ENCODE peak calls at places on chromosomes 13 and 19, in six cellular contexts. F is fibroblast of lung, T is GM12878, W is GM23338, R is A549, Q is HCT116. Y is an unnamed sample.

GRCh38 chr19:3056454-3057016 is 5.8 kb downstream of the TLE5 start:
- DNase-seq in Q (no peak), R (peak), T (no peak), W (no peak), F (no peak), Y (peak)

GRCh38 chr19:17255150-17255621 is 9.4 kb downstream of the USHBP1 start:
- DNase-seq in T (no peak), Q (no peak), R (no peak), W (peak), F (no peak), Y (no peak)

GRCh38 chr13:109288151-109288709 is 498.2 kb downstream of the IRS2 start:
- DNase-seq in W (no peak), F (peak), T (no peak), R (no peak), Q (no peak), Y (no peak)

GRCh38 chr19:8253678-8254077 is 44.5 kb downstream of the CERS4 start:
- DNase-seq in T (no peak), R (no peak), W (no peak), F (no peak), Q (no peak), Y (no peak)

GRCh38 chr13:34967851-34968562 is 25.9 kb downstream of the NBEA start:
- DNase-seq in R (no peak), T (no peak), W (no peak), Q (no peak), F (no peak), Y (no peak)

GRCh38 chr13:30042272-30042671 is 191.9 kb upstream of the UBL3 start:
- DNase-seq in R (no peak), F (no peak), Q (no peak), T (no peak), W (no peak), Y (no peak)

GRCh38 chr19:10431254-10431942 is 11.1 kb downstream of the PDE4A start:
- DNase-seq in Q (no peak), W (peak), T (peak), R (no peak), F (no peak), Y (no peak)

GRCh38 chr13:101916108-101916757 is 463.8 kb downstream of the ITGBL1 start:
- DNase-seq in Q (no peak), F (peak), W (peak), T (no peak), R (peak), Y (peak)

GRCh38 chr13:112071011-112071901 is 4.3 kb downstream of the SOX1 start:
- DNase-seq in W (no peak), F (no peak), R (no peak), T (no peak), Q (no peak), Y (peak)

GRCh38 chr19:21705393-21705792 is 62.0 kb downstream of the ZNF100 start:
- DNase-seq in T (no peak), F (no peak), Q (no peak), W (peak), R (no peak), Y (no peak)

GRCh38 chr19:17989425-17990094 is 18.4 kb upstream of the ARRDC2 start:
- DNase-seq in T (no peak), F (no peak), R (no peak), Q (no peak), W (no peak), Y (no peak)

GRCh38 chr13:49731766-49732165 is 40.5 kb upstream of the EBPL start:
- DNase-seq in T (no peak), Q (no peak), R (no peak), W (no peak), F (peak), Y (no peak)

GRCh38 chr13:72890546-72890945 is 108.6 kb downstream of the PIBF1 start:
- DNase-seq in R (no peak), W (no peak), Q (no peak), T (no peak), F (no peak), Y (no peak)

GRCh38 chr19:19865750-19866598 is at the start of gene ZNF253:
- DNase-seq in R (peak), W (peak), Q (no peak), T (peak), F (peak), Y (peak)

GRCh38 chr13:44044544-44045178 is 165.0 kb downstream of the LACC1 start:
- DNase-seq in Q (no peak), R (peak), W (no peak), F (no peak), T (no peak), Y (no peak)

GRCh38 chr19:2477732-2478191 is 1.8 kb downstream of the GADD45B start:
- DNase-seq in T (no peak), Q (no peak), F (peak), R (peak), W (no peak), Y (no peak)

GRCh38 chr13:25988655-25989054 is 63.2 kb downstream of the SHISA2 start:
- DNase-seq in T (no peak), W (no peak), R (no peak), F (no peak), Q (no peak), Y (no peak)

GRCh38 chr13:43119206-43119605 is 95.8 kb downstream of the DNAJC15 start:
- DNase-seq in R (no peak), F (no peak), T (no peak), W (no peak), Q (no peak), Y (no peak)

GRCh38 chr13:80341771-80342271 is 895 bp upstream of the SPRY2 start:
- DNase-seq in R (peak), T (no peak), Q (no peak), F (peak), W (peak), Y (peak)

GRCh38 chr19:31372245-31372781 is 23.1 kb upstream of the TSHZ3 start:
- DNase-seq in T (no peak), F (no peak), R (no peak), Q (no peak), W (no peak), Y (no peak)

GRCh38 chr19:46915386-46915785 is 54.6 kb downstream of the ARHGAP35 start:
- DNase-seq in Q (no peak), W (no peak), F (no peak), R (no peak), T (no peak), Y (no peak)

GRCh38 chr13:112638157-112638750 is 50.3 kb upstream of the TUBGCP3 start:
- DNase-seq in W (no peak), Q (no peak), F (no peak), T (no peak), R (no peak), Y (no peak)

GRCh38 chr19:7492142-7493055 is 3.6 kb upstream of the PEX11G start:
- DNase-seq in Q (no peak), R (no peak), T (no peak), W (no peak), F (no peak), Y (no peak)

GRCh38 chr13:95317037-95317989 is 16.1 kb upstream of the ABCC4 start:
- DNase-seq in R (no peak), Q (no peak), W (no peak), T (no peak), F (peak), Y (no peak)

GRCh38 chr19:34475026-34475974 is 6.3 kb upstream of the WTIP start:
- DNase-seq in W (no peak), T (no peak), R (peak), Q (no peak), F (peak), Y (no peak)

DNA sequence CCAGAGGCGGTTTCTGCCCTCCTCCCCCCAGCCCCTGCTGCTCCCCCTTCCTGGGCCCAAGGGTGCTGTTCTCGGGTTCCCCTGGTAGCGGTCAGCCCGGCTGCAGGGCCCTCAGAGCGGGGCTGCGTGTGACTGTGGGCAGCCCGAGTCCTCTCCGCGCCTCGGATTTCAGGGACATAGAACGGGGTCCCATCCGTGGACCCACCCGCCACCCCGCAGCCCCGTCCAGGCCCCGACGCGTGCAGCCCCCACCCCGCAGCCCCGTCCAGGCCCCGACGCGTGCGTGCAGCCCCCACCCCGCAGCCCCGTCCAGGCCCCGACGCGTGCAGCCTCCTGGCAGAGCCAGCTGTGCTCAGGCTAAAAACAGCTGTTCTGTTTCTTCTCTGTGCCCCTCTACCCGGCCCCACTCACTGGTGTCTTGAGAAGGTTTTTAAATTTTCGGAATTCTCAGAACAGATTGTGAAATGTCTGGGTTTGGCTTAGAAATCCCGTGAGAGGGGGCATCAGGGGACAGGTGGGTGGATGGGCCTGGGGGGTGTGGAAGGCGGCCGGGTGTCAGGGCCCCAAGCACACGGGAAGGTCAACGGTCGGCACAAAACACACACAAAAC is 5.5 kb upstream of the PRTN3 start:
- DNase-seq in T (no peak), Q (no peak), R (no peak), W (no peak), F (peak), Y (no peak)
- H3K4me2 ChIP-seq in T (no peak), Q (no peak), R (no peak), W (no peak), F (no peak), Y (no peak)

GRCh38 chr13:31322702-31323101 is 122.9 kb downstream of the B3GLCT start:
- DNase-seq in T (no peak), Q (no peak), F (no peak), W (no peak), R (no peak), Y (no peak)

GRCh38 chr13:31321457-31321856 is 121.7 kb downstream of the B3GLCT start:
- DNase-seq in Q (no peak), T (no peak), R (no peak), F (no peak), W (no peak), Y (no peak)

GRCh38 chr13:31320946-31321345 is 121.2 kb downstream of the B3GLCT start:
- DNase-seq in W (no peak), F (no peak), T (no peak), R (no peak), Q (no peak), Y (no peak)

GRCh38 chr13:31327157-31327556 is 127.4 kb downstream of the B3GLCT start:
- DNase-seq in R (no peak), Q (no peak), W (no peak), F (no peak), T (no peak), Y (no peak)

DNA sequence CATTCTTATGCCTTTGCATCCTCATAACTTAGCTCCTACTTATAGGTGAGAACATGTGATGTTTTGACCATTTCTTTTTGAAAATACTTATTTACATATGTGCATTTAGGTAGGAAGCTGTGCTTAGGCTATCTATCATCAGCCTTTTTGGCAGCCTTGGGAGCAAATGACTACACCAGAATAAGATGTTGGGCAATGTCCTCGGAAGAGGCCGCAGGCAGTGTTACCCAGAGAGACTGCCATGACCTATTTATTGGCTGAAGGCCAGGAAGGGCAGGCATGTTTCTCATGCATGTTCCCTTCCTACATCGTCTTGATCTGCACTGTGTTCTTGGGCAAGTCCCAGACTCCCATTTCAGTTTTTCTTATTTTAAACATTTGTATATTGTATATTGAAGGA is 122.2 kb downstream of the B3GLCT start:
- DNase-seq in Q (no peak), T (no peak), F (peak), R (no peak), W (no peak), Y (no peak)
- H3K4me2 ChIP-seq in Q (no peak), T (no peak), F (no peak), R (no peak), W (no peak), Y (no peak)

DNA sequence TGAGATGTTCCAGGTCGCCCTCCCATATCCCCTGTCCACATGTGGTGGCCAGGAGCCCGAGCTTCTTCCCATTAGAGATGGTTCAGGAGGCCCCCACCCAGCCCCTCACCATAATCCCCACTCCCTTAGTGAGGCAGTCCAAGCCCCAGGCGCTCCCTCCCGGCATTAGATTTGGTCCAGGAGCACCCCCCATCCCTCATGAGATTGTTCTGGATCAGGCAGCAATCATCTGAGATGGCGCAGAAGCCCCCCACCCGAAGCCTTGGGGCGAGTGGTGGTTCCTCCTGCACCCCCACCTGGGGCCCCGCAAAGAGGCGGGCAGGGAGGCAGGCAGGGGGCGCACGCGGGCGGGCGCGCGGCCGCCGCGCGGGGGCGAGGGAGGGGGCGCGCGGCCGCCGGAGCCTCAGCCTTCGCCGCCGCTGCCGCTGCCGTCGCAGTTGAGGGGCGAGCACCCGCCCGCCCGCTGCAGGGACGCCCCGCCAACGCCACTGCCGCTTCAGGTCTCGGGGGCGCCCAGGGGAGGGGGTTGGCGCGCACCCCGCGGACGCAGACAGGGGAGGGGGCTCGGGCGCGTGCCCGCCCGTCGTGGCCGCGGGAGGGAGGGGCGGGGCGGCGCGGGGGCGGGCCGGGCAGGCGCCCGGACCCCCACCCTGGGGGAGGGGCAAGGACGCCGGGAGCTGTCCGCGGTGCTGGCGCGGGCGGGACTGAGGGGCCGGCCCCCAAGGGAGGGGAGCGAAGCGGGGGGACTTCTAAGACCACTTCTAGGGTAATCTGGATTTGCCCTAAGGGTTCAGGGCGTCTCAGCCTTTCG is 46.4 kb upstream of the SHKBP1 start:
- DNase-seq in W (peak), F (no peak), Q (no peak), R (no peak), T (no peak), Y (peak)
- H3K4me2 ChIP-seq in W (peak), F (no peak), Q (peak), R (peak), T (no peak), Y (peak)

DNA sequence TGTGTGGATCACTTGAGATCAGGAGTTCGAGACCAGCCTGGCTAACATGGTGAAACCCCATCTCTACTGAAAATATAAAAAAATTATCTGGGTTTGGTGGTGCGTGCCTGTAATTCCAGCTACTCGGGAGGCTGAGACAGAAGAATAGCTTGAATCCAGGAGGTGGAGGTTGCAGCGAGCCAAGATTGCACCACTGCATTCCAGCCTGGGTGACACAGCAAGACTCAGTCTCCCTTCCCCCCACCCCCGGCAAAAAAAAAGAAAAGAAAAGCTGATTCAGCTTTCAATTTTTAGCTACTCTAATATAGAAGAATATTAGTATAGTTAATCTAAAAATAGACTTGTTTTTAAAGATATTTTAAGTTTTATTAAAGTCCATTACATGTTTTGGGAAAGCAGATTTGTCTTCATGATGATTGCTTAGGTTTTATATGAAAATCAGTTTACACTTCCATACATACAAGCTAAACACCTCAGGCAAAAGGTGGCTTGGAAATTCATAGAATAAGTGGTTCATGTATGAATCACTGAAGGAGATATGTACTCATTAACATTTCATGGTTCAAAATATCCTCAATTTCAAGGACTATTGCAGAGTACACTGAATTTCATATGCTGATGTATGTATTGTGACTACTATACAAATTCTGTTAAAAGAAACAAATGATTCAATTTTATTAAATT is 165.2 kb downstream of the TDRD3 start:
- DNase-seq in T (no peak), F (no peak), Q (no peak), W (no peak), R (no peak), Y (no peak)
- H3K4me2 ChIP-seq in T (no peak), F (no peak), Q (no peak), W (no peak), R (no peak), Y (no peak)

GRCh38 chr19:5751709-5752108 is 31.3 kb downstream of the CATSPERD start:
- DNase-seq in F (no peak), Q (no peak), T (no peak), R (no peak), W (no peak), Y (no peak)
- H3K4me2 ChIP-seq in F (no peak), Q (no peak), T (no peak), R (no peak), W (no peak), Y (no peak)

GRCh38 chr13:51913421-51914136 is 51.8 kb downstream of the CCDC70 start:
- DNase-seq in Q (no peak), R (no peak), T (no peak), F (no peak), W (peak), Y (peak)
- H3K4me2 ChIP-seq in Q (no peak), R (no peak), T (no peak), F (no peak), W (no peak), Y (no peak)

GRCh38 chr19:43688059-43688763 is 18.2 kb upstream of the PLAUR start:
- DNase-seq in T (no peak), F (no peak), R (no peak), Q (no peak), W (no peak), Y (no peak)
- H3K4me2 ChIP-seq in T (no peak), F (no peak), R (no peak), Q (peak), W (no peak), Y (peak)